ENCODE peak calls at places on chromosomes 4 and X, in six cellular contexts. D is trophoblast cell, R is IMR-90, M is mesenchymal stem cell, V is mesendoderm, T is H1. P is an unnamed sample.

GRCh38 chr4:13539047-13539720 is 5.1 kb downstream of the NKX3-2 start:
- DNase-seq in M (no peak), T (no peak), R (no peak), D (no peak), V (no peak), P (no peak)

GRCh38 chr4:120769227-120769626 is 153.3 kb downstream of the PRDM5 start:
- DNase-seq in T (no peak), R (peak; percentile 96), D (no peak), M (peak; percentile 91), V (peak; percentile 19), P (no peak)

GRCh38 chr4:66991521-66991920 is 553.8 kb downstream of the CENPC start:
- DNase-seq in T (no peak), M (no peak), R (no peak), D (no peak), V (no peak), P (no peak)

GRCh38 chr4:8435656-8436121 is 4.8 kb downstream of the ACOX3 start:
- DNase-seq in V (peak; percentile 90), M (peak; percentile 35), T (no peak), D (no peak), R (peak; percentile 15), P (no peak)

GRCh38 chr4:4866124-4866832 is 6.8 kb downstream of the MSX1 start:
- DNase-seq in M (peak; percentile 26), V (peak; percentile 75), D (no peak), R (no peak), T (no peak), P (no peak)

GRCh38 chr4:184819786-184820185 is 6.0 kb downstream of the ACSL1 start:
- DNase-seq in V (no peak), T (no peak), M (no peak), R (no peak), D (no peak), P (no peak)

GRCh38 chr4:72666910-72667309 is 97.9 kb upstream of the ADAMTS3 start:
- DNase-seq in T (no peak), R (no peak), M (no peak), D (no peak), V (peak; percentile 79), P (peak; percentile 6)

GRCh38 chrX:43861750-43862149 is 20.5 kb downstream of the MAOB start:
- DNase-seq in R (no peak), V (no peak), M (no peak), T (no peak), D (no peak), P (no peak)

GRCh38 chrX:54494970-54495813 is 842 bp downstream of the FGD1 start:
- DNase-seq in T (no peak), V (no peak), R (peak; percentile 18), D (no peak), M (peak; percentile 46), P (no peak)

GRCh38 chrX:72576161-72576896 is 3.7 kb upstream of the HDAC8 start:
- DNase-seq in M (peak; percentile 32), V (no peak), R (peak; percentile 52), T (no peak), D (peak; percentile 41), P (no peak)

GRCh38 chr4:17018013-17018412 is 119.6 kb upstream of the LDB2 start:
- DNase-seq in D (no peak), M (no peak), R (no peak), T (no peak), V (peak; percentile 63), P (no peak)

GRCh38 chr4:94306713-94307112 is 35.9 kb downstream of the HPGDS start:
- DNase-seq in T (no peak), V (no peak), R (no peak), M (no peak), D (no peak), P (no peak)

GRCh38 chrX:85244411-85245210 is 820 bp downstream of the ZNF711 start:
- DNase-seq in V (peak; percentile 57), M (peak; percentile 44), T (no peak), R (peak; percentile 7), D (no peak), P (peak; percentile 14)

GRCh38 chrX:40080896-40081678 is 16.7 kb downstream of the BCOR start:
- DNase-seq in T (no peak), M (no peak), R (no peak), V (no peak), D (no peak), P (no peak)

GRCh38 chrX:21974011-21974385 is 33.5 kb downstream of the SMS start:
- DNase-seq in M (no peak), V (peak; percentile 43), T (no peak), R (no peak), D (peak; percentile 64), P (no peak)

GRCh38 chr4:61064636-61065035 is 135.5 kb upstream of the ADGRL3 start:
- DNase-seq in M (no peak), V (no peak), D (no peak), R (no peak), T (no peak), P (no peak)

GRCh38 chr4:37934096-37934495 is 26.1 kb upstream of the PTTG2 start:
- DNase-seq in T (no peak), V (no peak), D (no peak), M (no peak), R (no peak), P (no peak)

GRCh38 chrX:136941396-136942337 is 61.1 kb upstream of the RBMX start:
- DNase-seq in D (no peak), T (no peak), V (no peak), R (no peak), M (no peak), P (no peak)

GRCh38 chrX:12304261-12304660 is 166.0 kb downstream of the FRMPD4 start:
- DNase-seq in R (peak; percentile 30), M (peak; percentile 19), V (no peak), D (no peak), T (no peak), P (no peak)

GRCh38 chrX:14927391-14927790 is 54.2 kb downstream of the MOSPD2 start:
- DNase-seq in M (peak; percentile 66), V (no peak), D (no peak), R (peak; percentile 58), T (no peak), P (no peak)

GRCh38 chr4:95638920-95639501 is 90.2 kb upstream of the UNC5C start:
- DNase-seq in V (no peak), T (no peak), R (no peak), M (peak; percentile 60), D (peak; percentile 3), P (no peak)

GRCh38 chrX:45803383-45803921 is 602.8 kb upstream of the DIPK2B start:
- DNase-seq in R (peak; percentile 94), V (no peak), M (peak; percentile 90), T (no peak), D (peak; percentile 54), P (no peak)

GRCh38 chr4:6280365-6280996 is 10.8 kb downstream of the WFS1 start:
- DNase-seq in D (peak; percentile 38), M (no peak), V (no peak), T (no peak), R (no peak), P (no peak)

GRCh38 chrX:1059576-1060561 is 152.6 kb downstream of the CRLF2 start:
- DNase-seq in D (no peak), R (no peak), M (no peak), T (no peak), V (no peak), P (no peak)
- H4K8ac ChIP-seq in D (no peak overlapping the region), R (no peak overlapping the region), M (no peak overlapping the region), T (peak overlapping the region; percentile 3), V (no peak overlapping the region), P (no peak overlapping the region)

GRCh38 chr4:80033581-80033980 is 39.4 kb downstream of the ANTXR2 start:
- DNase-seq in M (no peak), D (no peak), T (no peak), V (peak; percentile 8), R (no peak), P (no peak)

GRCh38 chr4:80037864-80038263 is 35.2 kb downstream of the ANTXR2 start:
- DNase-seq in R (no peak), D (no peak), T (no peak), M (no peak), V (no peak), P (no peak)

GRCh38 chr4:80035336-80035735 is 37.7 kb downstream of the ANTXR2 start:
- DNase-seq in R (no peak), M (no peak), T (no peak), D (no peak), V (peak; percentile 34), P (no peak)

GRCh38 chr4:80036949-80037348 is 36.1 kb downstream of the ANTXR2 start:
- DNase-seq in M (peak; percentile 88), D (no peak), R (peak; percentile 77), T (no peak), V (no peak), P (no peak)

GRCh38 chr4:80036306-80036705 is 36.7 kb downstream of the ANTXR2 start:
- DNase-seq in R (no peak), V (peak; percentile 17), M (no peak), D (no peak), T (no peak), P (no peak)
- H3K4me3 ChIP-seq in R (no peak overlapping the region), V (no peak overlapping the region), M (no peak overlapping the region), D (no peak overlapping the region), T (no peak overlapping the region), P (no peak overlapping the region)

DNA sequence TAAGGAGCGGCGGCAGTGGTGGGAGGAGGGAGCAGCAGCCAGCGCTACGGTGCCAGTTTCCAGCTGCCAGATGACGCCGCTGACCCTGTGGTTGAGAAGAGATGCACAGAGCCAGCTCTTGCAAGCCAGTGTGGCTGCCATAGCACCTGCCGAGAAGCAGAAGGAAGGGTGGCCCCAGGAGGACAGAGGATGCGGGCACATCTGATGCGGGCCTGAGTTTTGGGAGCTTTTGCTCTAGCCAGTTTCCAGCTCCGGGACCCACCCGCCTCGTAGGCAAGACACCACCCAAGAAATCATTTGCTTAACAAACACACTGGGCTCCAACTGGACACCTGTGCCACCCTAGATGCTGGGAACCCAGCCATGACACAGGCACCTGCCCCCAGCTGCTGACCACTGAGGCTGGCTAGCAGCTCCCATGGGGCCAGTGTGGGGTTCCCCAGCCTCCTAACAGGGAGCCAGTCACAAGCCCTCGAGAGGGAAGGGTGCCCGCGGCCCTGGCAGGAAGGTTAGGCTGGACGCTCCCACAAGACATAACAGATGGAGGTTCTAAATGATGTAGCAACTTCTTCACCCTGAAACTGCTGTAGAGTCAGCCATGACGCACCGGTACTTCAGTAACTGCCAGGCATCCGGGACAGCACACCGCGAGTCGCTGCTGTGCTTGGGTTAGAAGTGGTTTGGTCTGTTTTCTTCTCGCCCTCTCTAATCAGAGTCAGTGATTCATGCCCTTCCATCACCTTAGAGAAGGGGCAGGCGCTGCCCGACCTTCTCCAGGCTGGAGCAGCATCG is 8.9 kb downstream of the MSANTD1 start:
- DNase-seq in V (no peak), M (peak; percentile 46), D (no peak), R (peak; percentile 74), T (no peak), P (no peak)
- H4K8ac ChIP-seq in V (no peak overlapping the region), M (no peak overlapping the region), D (no peak overlapping the region), R (no peak overlapping the region), T (no peak overlapping the region), P (peak overlapping the region; percentile 4)

GRCh38 chr4:151673913-151674520 is 86.8 kb downstream of the GATB start:
- DNase-seq in M (no peak), D (no peak), R (no peak), V (no peak), T (no peak), P (no peak)
- H3K4me3 ChIP-seq in M (no peak overlapping the region), D (no peak overlapping the region), R (no peak overlapping the region), V (no peak overlapping the region), T (no peak overlapping the region), P (no peak overlapping the region)

GRCh38 chrX:73943900-73944581 is 359.9 kb upstream of the ZCCHC13 start:
- DNase-seq in T (peak; percentile 63), D (peak; percentile 77), M (peak; percentile 86), R (peak; percentile 91), V (peak; percentile 91), P (peak; percentile 59)
- H4K8ac ChIP-seq in T (peak overlapping the region; percentile 97), D (peak overlapping the region; percentile 69), M (no peak overlapping the region), R (peak overlapping the region; percentile 99), V (no peak overlapping the region), P (no peak overlapping the region)

P was measured in neuronal stem cell.